ENCODE peak calls at places on chromosomes 1 and 21, in nine cellular contexts. Y, R, T, V, E, Z, A, B and H are unnamed samples.

GRCh38 chr21:44496900-44497550 is 41.7 kb downstream of the LRRC3 start:
- DNase-seq in E (no peak), A (no peak), T (no peak), V (no peak), Z (peak), R (no peak), B (no peak), Y (no peak), H (no peak)

GRCh38 chr1:246364415-246364941 is 142.6 kb downstream of the SMYD3 start:
- DNase-seq in B (no peak), Y (no peak), T (no peak), Z (no peak), A (no peak), R (no peak), E (no peak), V (no peak), H (no peak)

GRCh38 chr1:25896266-25896665 is 10.0 kb downstream of the STMN1 start:
- DNase-seq in R (no peak), E (no peak), T (no peak), Y (no peak), B (peak), V (no peak), A (no peak), Z (no peak), H (no peak)

GRCh38 chr1:98055457-98055856 is 134.6 kb upstream of the DPYD start:
- DNase-seq in Y (no peak), E (no peak), Z (no peak), V (no peak), T (no peak), R (no peak), B (no peak), A (no peak), H (no peak)

GRCh38 chr1:181743878-181744312 is 260.6 kb downstream of the CACNA1E start:
- DNase-seq in T (peak), V (no peak), Y (no peak), A (no peak), Z (no peak), B (no peak), E (no peak), R (no peak), H (no peak)

GRCh38 chr1:90400121-90400520 is 317.0 kb downstream of the BARHL2 start:
- DNase-seq in Z (no peak), T (no peak), Y (no peak), A (no peak), E (peak), R (no peak), V (no peak), B (peak), H (no peak)

GRCh38 chr1:22592919-22593790 is 29.9 kb downstream of the EPHA8 start:
- DNase-seq in V (no peak), Y (no peak), R (no peak), Z (peak), T (no peak), A (no peak), E (no peak), B (no peak), H (no peak)

GRCh38 chr1:87410771-87411170 is 82.1 kb downstream of the LMO4 start:
- DNase-seq in Y (no peak), A (no peak), B (peak), V (no peak), T (no peak), R (no peak), E (peak), Z (peak), H (no peak)

GRCh38 chr1:17094664-17095063 is 24.6 kb downstream of the PADI2 start:
- DNase-seq in Y (no peak), R (no peak), A (no peak), T (no peak), E (no peak), V (no peak), B (no peak), Z (no peak), H (no peak)

GRCh38 chr1:160117709-160118183 is 2.2 kb downstream of the ATP1A2 start:
- DNase-seq in Y (no peak), V (no peak), E (peak), Z (no peak), B (peak), A (no peak), T (peak), R (peak), H (no peak)